ENCODE peak calls at places on chromosome X, in six cellular contexts. K, U, H, W, G and E are unnamed samples.

GRCh38 chrX:38879631-38880220 is 78.5 kb downstream of the MID1IP1 start:
- DNase-seq in K (peak; percentile 8), U (no peak), H (no peak), W (peak; percentile 45), G (no peak), E (no peak)

GRCh38 chrX:56728752-56729151 is 291 bp upstream of the NBDY start:
- DNase-seq in K (peak; percentile 39), U (peak; percentile 41), H (peak; percentile 7), W (no peak), G (no peak), E (no peak)

GRCh38 chrX:71637253-71637618 is 18.9 kb upstream of the CXCR3 start:
- DNase-seq in K (no peak), U (peak; percentile 67), H (no peak), W (no peak), G (no peak), E (no peak)

GRCh38 chrX:69155786-69156520 is 9.3 kb downstream of the PJA1 start:
- DNase-seq in K (no peak), U (no peak), H (no peak), W (no peak), G (no peak), E (no peak)

GRCh38 chrX:133911816-133912495 is 73.4 kb downstream of the GPC3 start:
- DNase-seq in K (no peak), U (no peak), H (no peak), W (no peak), G (no peak), E (no peak)

GRCh38 chrX:97389761-97390192 is 506.1 kb downstream of the RPA4 start:
- DNase-seq in K (no peak), U (peak; percentile 71), H (no peak), W (no peak), G (no peak), E (no peak)

GRCh38 chrX:63735882-63736281 is 49.1 kb downstream of the ARHGEF9 start:
- DNase-seq in K (no peak), U (no peak), H (no peak), W (no peak), G (no peak), E (no peak)

GRCh38 chrX:1483843-1484637 is 31.3 kb upstream of the ASMTL start:
- DNase-seq in K (no peak), U (no peak), H (no peak), W (peak; percentile 73), G (no peak), E (no peak)

GRCh38 chrX:151391722-151392121 is 5.3 kb upstream of the VMA21 start:
- DNase-seq in K (no peak), U (no peak), H (peak; percentile 51), W (no peak), G (no peak), E (no peak)

GRCh38 chrX:108641589-108642272 is 94.6 kb downstream of the IRS4 start:
- DNase-seq in K (no peak), U (no peak), H (no peak), W (no peak), G (no peak), E (no peak)

GRCh38 chrX:30533261-30533660 is 44.3 kb downstream of the TASL start:
- DNase-seq in K (no peak), U (peak; percentile 58), H (no peak), W (no peak), G (no peak), E (no peak)

GRCh38 chrX:124931241-124931640 is 388.4 kb upstream of the TEX13C start:
- DNase-seq in K (no peak), U (no peak), H (peak; percentile 1), W (no peak), G (no peak), E (peak; percentile 44)

GRCh38 chrX:72169008-72169728 is 12.4 kb upstream of the PIN4 start:
- DNase-seq in K (peak; percentile 75), U (peak; percentile 8), H (no peak), W (no peak), G (no peak), E (no peak)

GRCh38 chrX:124211312-124211942 is 121.0 kb upstream of the TEX13D start:
- DNase-seq in K (peak; percentile 51), U (peak; percentile 48), H (peak; percentile 68), W (no peak), G (no peak), E (no peak)

GRCh38 chrX:23434356-23434884 is 99.8 kb downstream of the PTCHD1 start:
- DNase-seq in K (no peak), U (peak; percentile 83), H (no peak), W (no peak), G (no peak), E (peak; percentile 4)

GRCh38 chrX:72262077-72262476 is 15.0 kb downstream of the RPS4X start:
- DNase-seq in K (no peak), U (no peak), H (no peak), W (no peak), G (no peak), E (no peak)

GRCh38 chrX:38657562-38657961 is 96.2 kb downstream of the TSPAN7 start:
- DNase-seq in K (no peak), U (no peak), H (no peak), W (no peak), G (no peak), E (no peak)

GRCh38 chrX:11239230-11239629 is 54.0 kb upstream of the AMELX start:
- DNase-seq in K (no peak), U (peak; percentile 79), H (no peak), W (no peak), G (no peak), E (no peak)

GRCh38 chrX:41031256-41031967 is 53.8 kb upstream of the USP9X start:
- DNase-seq in K (no peak), U (no peak), H (no peak), W (no peak), G (no peak), E (no peak)

GRCh38 chrX:134849390-134849789 is 141.4 kb upstream of the SMIM10 start:
- DNase-seq in K (no peak), U (peak; percentile 52), H (no peak), W (no peak), G (no peak), E (no peak)

GRCh38 chrX:153488231-153488914 is 6.4 kb upstream of the BGN start:
- DNase-seq in K (no peak), U (peak; percentile 43), H (no peak), W (no peak), G (no peak), E (no peak)

GRCh38 chrX:68683580-68683979 is 36.1 kb downstream of the STARD8 start:
- DNase-seq in K (no peak), U (no peak), H (no peak), W (no peak), G (no peak), E (no peak)

GRCh38 chrX:1464282-1465131 is 11.8 kb upstream of the ASMTL start:
- DNase-seq in K (no peak), U (no peak), H (no peak), W (no peak), G (no peak), E (no peak)

GRCh38 chrX:84133023-84133422 is 55.0 kb downstream of the RPS6KA6 start:
- DNase-seq in K (no peak), U (peak; percentile 24), H (no peak), W (no peak), G (no peak), E (no peak)

GRCh38 chrX:134548257-134548732 is 88.3 kb downstream of the HPRT1 start:
- DNase-seq in K (no peak), U (peak; percentile 37), H (peak; percentile 27), W (no peak), G (no peak), E (no peak)

GRCh38 chrX:114049063-114049462 is 534.8 kb upstream of the HTR2C start:
- DNase-seq in K (no peak), U (no peak), H (no peak), W (no peak), G (no peak), E (no peak)

GRCh38 chrX:9420513-9420912 is 44.3 kb upstream of the TBL1X start:
- DNase-seq in K (no peak), U (no peak), H (peak; percentile 12), W (no peak), G (no peak), E (no peak)

GRCh38 chrX:56797966-56798711 is 69.1 kb downstream of the NBDY start:
- DNase-seq in K (no peak), U (peak; percentile 5), H (no peak), W (no peak), G (no peak), E (peak; percentile 22)

GRCh38 chrX:1397001-1397400 is 5.1 kb upstream of the SLC25A6 start:
- DNase-seq in K (no peak), U (no peak), H (no peak), W (no peak), G (no peak), E (no peak)

GRCh38 chrX:50407976-50408375 is 62.6 kb downstream of the DGKK start:
- DNase-seq in K (no peak), U (no peak), H (peak; percentile 36), W (no peak), G (no peak), E (no peak)

GRCh38 chrX:132034648-132035047 is 11.5 kb downstream of the STK26 start:
- DNase-seq in K (no peak), U (no peak), H (no peak), W (no peak), G (no peak), E (no peak)

GRCh38 chrX:122586831-122587230 is 597.2 kb upstream of the GRIA3 start:
- DNase-seq in K (no peak), U (peak; percentile 41), H (no peak), W (no peak), G (no peak), E (no peak)